ENCODE peak calls at places on chromosomes 12 and 14, in nine cellular contexts. V is choroid plexus epithelial cell, G is aorta, T is epithelial cell of esophagus, N is ovary, L is heart left ventricle, O is GM06990, M is fibroblast of pulmonary artery, B is iPS DF 6.9. C is an unnamed sample.

GRCh38 chr12:92134638-92135274 is 10.9 kb downstream of the BTG1 start:
- DNase-seq in L (no peak), M (peak), T (peak), B (no peak), V (peak), O (no peak), G (no peak), N (no peak), C (no peak)

GRCh38 chr14:106843376-106843775 is 1317.0 kb downstream of the TMEM121 start:
- DNase-seq in O (no peak), V (no peak), N (no peak), M (no peak), T (no peak), L (no peak), B (no peak), G (no peak), C (no peak)

GRCh38 chr14:60090864-60091519 is 731 bp upstream of the PCNX4 start:
- DNase-seq in T (peak), G (peak), M (peak), B (no peak), L (peak), V (peak), N (peak), O (peak), C (no peak)

GRCh38 chr14:105962532-105962931 is 436.1 kb downstream of the TMEM121 start:
- DNase-seq in B (no peak), O (no peak), N (no peak), M (no peak), G (no peak), V (no peak), L (no peak), T (no peak), C (no peak)

GRCh38 chr12:81570234-81570633 is 188.9 kb downstream of the PPFIA2 start:
- DNase-seq in T (no peak), V (no peak), G (no peak), M (no peak), L (no peak), B (no peak), O (no peak), N (no peak), C (no peak)

GRCh38 chr14:54109521-54110120 is 153.0 kb upstream of the BMP4 start:
- DNase-seq in M (no peak), V (no peak), N (no peak), T (peak), O (no peak), L (no peak), G (no peak), B (no peak), C (no peak)

GRCh38 chr12:68560823-68561422 is 49.8 kb upstream of the RAP1B start:
- DNase-seq in O (no peak), G (no peak), T (peak), N (no peak), L (no peak), B (no peak), V (no peak), M (no peak), C (no peak)

GRCh38 chr12:93179792-93180191 is 197.9 kb upstream of the NUDT4 start:
- DNase-seq in M (no peak), T (no peak), G (no peak), N (no peak), O (no peak), B (no peak), L (no peak), V (no peak), C (no peak)

GRCh38 chr14:52063107-52063506 is 5.8 kb downstream of the NID2 start:
- DNase-seq in G (no peak), O (no peak), B (no peak), V (no peak), M (peak), T (no peak), L (no peak), N (no peak), C (no peak)

GRCh38 chr14:101823511-101824120 is 62.1 kb downstream of the PPP2R5C start:
- DNase-seq in G (no peak), L (no peak), M (no peak), V (no peak), B (no peak), T (no peak), N (no peak), O (peak), C (no peak)

GRCh38 chr12:94707892-94708291 is 57.5 kb upstream of the TMCC3 start:
- DNase-seq in B (no peak), N (peak), O (no peak), T (no peak), M (peak), V (peak), L (peak), G (peak), C (no peak)

GRCh38 chr12:115570271-115570777 is 707.2 kb downstream of the MED13L start:
- DNase-seq in M (no peak), N (no peak), T (peak), L (no peak), V (peak), G (no peak), O (no peak), B (no peak), C (no peak)

GRCh38 chr14:33545696-33546095 is 405.2 kb downstream of the EGLN3 start:
- DNase-seq in V (no peak), O (no peak), T (peak), M (no peak), L (no peak), G (no peak), B (no peak), N (no peak), C (no peak)

GRCh38 chr14:55846852-55847471 is 267.0 kb downstream of the KTN1 start:
- DNase-seq in N (no peak), T (peak), B (no peak), O (no peak), M (peak), L (no peak), G (no peak), V (no peak), C (no peak)

GRCh38 chr12:6921996-6922935 is 5.5 kb upstream of the ATN1 start:
- DNase-seq in L (no peak), V (no peak), M (no peak), G (peak), N (peak), O (no peak), B (no peak), T (no peak), C (no peak)

GRCh38 chr12:84484796-84485195 is 427.8 kb downstream of the SLC6A15 start:
- DNase-seq in M (no peak), N (no peak), L (no peak), V (no peak), G (no peak), T (no peak), B (no peak), O (no peak), C (no peak)

GRCh38 chr12:95976416-95976832 is 19.7 kb downstream of the HAL start:
- DNase-seq in T (peak), M (peak), V (peak), G (no peak), O (no peak), N (no peak), B (no peak), L (no peak), C (no peak)

GRCh38 chr12:47743311-47743860 is 15.3 kb downstream of the RAPGEF3 start:
- DNase-seq in T (no peak), B (no peak), O (no peak), G (no peak), V (no peak), M (no peak), N (no peak), L (no peak), C (no peak)

GRCh38 chr14:54344445-54344844 is 52.4 kb upstream of the CDKN3 start:
- DNase-seq in G (no peak), M (no peak), N (no peak), O (no peak), B (no peak), V (no peak), T (no peak), L (no peak), C (no peak)

GRCh38 chr12:5965950-5966383 is 20.9 kb upstream of the ANO2 start:
- DNase-seq in L (peak), V (peak), T (peak), N (no peak), G (no peak), M (peak), B (no peak), O (no peak), C (no peak)

GRCh38 chr12:113155060-113155459 is 5.5 kb downstream of the CFAP73 start:
- DNase-seq in N (no peak), T (no peak), M (no peak), B (no peak), G (no peak), O (no peak), L (no peak), V (no peak), C (no peak)

GRCh38 chr14:68363401-68363800 is 429.5 kb downstream of the ZFP36L1 start:
- DNase-seq in N (no peak), V (peak), M (no peak), T (no peak), G (no peak), L (no peak), O (peak), B (no peak), C (no peak)

GRCh38 chr14:68364823-68365222 is 428.0 kb downstream of the ZFP36L1 start:
- DNase-seq in B (no peak), L (no peak), N (no peak), T (no peak), M (peak), O (no peak), V (peak), G (no peak), C (no peak)

GRCh38 chr14:68365228-68365627 is 427.6 kb downstream of the ZFP36L1 start:
- DNase-seq in M (peak), L (no peak), B (no peak), T (peak), G (no peak), O (no peak), N (no peak), V (peak), C (no peak)

GRCh38 chr14:68362841-68363240 is 430.0 kb downstream of the ZFP36L1 start:
- DNase-seq in T (no peak), O (no peak), N (no peak), V (no peak), B (no peak), M (no peak), L (peak), G (no peak), C (no peak)

GRCh38 chr14:68363841-68364711 is 428.8 kb downstream of the ZFP36L1 start:
- DNase-seq in G (peak), V (peak), B (no peak), M (peak), O (no peak), L (peak), T (no peak), N (no peak), C (no peak)
- H3K4me3 ChIP-seq in G (no peak), V (peak), B (peak), M (no peak), O (no peak), L (no peak), T (no peak), N (no peak), C (no peak)

GRCh38 chr14:23101986-23102625 is 2.7 kb downstream of the CIROP start:
- DNase-seq in N (no peak), M (no peak), B (no peak), L (no peak), V (no peak), T (no peak), G (peak), O (no peak), C (no peak)
- H3K4me3 ChIP-seq in N (no peak), M (no peak), B (no peak), L (no peak), V (no peak), T (no peak), G (no peak), O (no peak), C (no peak)

DNA sequence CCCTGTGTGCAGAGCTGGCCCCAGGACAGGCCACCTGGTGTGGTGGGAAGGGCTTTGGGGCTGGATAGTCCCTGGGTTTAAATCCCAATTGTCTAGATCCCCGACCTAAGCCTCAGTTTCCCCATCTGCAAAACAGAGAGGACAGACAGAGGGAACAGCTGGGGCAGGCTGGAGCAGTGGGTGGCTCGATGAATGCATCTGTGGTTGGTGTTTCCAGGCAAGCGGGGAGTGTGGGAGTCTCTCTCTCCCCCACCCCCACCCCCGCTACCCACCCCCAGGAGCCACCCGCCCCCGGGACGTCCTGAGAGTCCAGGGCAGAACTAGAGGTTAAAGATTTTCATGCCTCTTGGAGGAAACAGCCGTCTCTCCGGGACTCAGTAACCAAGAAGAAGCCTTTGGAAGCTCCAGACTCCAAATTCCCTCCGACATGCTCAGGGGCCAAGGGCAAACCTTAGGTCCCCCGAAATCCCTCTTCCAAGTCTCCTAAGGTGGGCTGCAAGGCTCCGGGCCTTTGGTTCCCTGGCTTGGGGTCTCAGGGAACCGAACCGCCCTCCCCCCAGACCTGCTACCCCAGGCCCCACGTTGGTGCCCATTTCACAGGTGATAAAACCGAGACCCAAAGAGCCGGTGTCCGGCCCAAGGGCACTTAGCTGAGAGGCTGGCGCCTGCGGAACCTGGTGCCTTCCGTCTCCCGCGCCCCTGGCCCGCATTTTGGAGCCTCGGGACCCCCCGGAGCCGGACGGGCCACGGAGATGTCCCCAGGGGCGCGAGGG is 478 bp downstream of the TRPV4 start:
- DNase-seq in O (no peak), T (no peak), M (no peak), V (no peak), G (no peak), N (no peak), L (no peak), B (no peak), C (no peak)
- H3K4me3 ChIP-seq in O (no peak), T (peak), M (peak), V (peak), G (peak), N (no peak), L (peak), B (peak), C (no peak)

DNA sequence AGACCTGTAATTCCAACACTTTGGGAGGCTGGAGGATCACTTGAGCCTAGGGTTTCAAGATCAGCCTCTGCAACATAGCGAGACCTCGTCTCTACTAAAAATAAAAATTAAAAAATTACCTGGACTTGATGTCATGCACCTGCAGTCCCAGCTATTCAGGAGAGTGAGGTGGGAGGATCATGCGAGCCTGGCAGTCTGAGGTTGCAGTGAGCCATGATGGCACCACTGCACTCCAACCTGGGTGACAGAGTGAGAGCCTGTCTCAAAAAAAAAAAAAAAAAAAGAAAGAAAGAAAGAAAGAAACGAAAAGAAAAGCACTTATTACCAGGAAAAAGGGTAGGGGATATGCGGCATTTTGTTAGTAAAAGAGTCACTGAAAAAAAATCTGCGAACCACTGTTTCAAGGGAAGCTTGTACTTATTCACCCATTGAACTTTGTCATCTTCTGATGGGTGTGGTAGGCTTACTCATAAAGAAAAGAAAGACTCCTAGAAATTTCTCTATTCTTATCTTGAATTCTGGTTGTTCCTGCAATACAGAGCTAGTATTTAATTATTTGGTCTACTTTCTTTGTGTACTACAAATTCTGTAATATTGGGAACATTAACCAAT is 33.6 kb upstream of the PLEKHA5 start:
- DNase-seq in B (no peak), T (peak), O (no peak), M (peak), V (peak), G (no peak), N (no peak), L (no peak), C (no peak)
- H3K4me3 ChIP-seq in B (no peak), T (no peak), O (no peak), M (no peak), V (no peak), G (no peak), N (no peak), L (no peak), C (no peak)

DNA sequence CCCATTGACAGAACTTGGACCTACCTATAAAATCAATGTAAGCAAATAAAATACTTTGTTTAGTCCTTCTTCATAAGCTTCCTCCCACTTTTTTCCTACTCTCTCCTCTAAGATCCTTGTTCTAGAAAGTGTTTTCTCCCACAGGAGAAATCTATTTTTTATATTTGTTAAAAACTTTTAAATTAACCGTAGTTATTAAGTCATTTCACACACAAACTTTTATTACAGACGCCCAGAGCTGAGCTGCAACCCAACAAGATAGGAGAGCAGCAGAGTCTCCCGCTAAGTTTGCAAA is 27.7 kb downstream of the DAD1 start:
- DNase-seq in N (no peak), O (no peak), L (no peak), B (no peak), V (no peak), M (no peak), G (no peak), T (no peak), C (no peak)
- H3K4me3 ChIP-seq in N (no peak), O (no peak), L (no peak), B (no peak), V (no peak), M (no peak), G (no peak), T (no peak), C (no peak)

GRCh38 chr14:74953686-74954085 is 1.7 kb downstream of the PGF start:
- DNase-seq in T (no peak), L (no peak), V (no peak), G (peak), N (no peak), O (no peak), B (no peak), M (no peak), C (no peak)
- H3K4me3 ChIP-seq in T (peak), L (peak), V (peak), G (no peak), N (no peak), O (no peak), B (no peak), M (peak), C (no peak)

C was measured in GM12864.